ENCODE peak calls at places on chromosome 4, in four cellular contexts. One of them, this sample, is unnamed.
A peak's percentile ranks its signal among the peaks of the same experiment; 100 is the strongest.

GRCh38 chr4:168388890-168389289 is 70.3 kb upstream of the DDX60 start:
- DNase-seq in BJ: no peak
- DNase-seq in mammary epithelial cell: peak; percentile 80
- DNase-seq in pancreas: no peak
- DNase-seq in this sample: no peak

GRCh38 chr4:169619518-169619957 is 840 bp upstream of the CLCN3 start:
- DNase-seq in BJ: no peak
- DNase-seq in mammary epithelial cell: peak; percentile 73
- DNase-seq in pancreas: peak; percentile 57
- DNase-seq in this sample: no peak

GRCh38 chr4:165514739-165515138 is 135.9 kb downstream of the CPE start:
- DNase-seq in mammary epithelial cell: no peak
- DNase-seq in BJ: no peak
- DNase-seq in pancreas: no peak
- DNase-seq in this sample: no peak

GRCh38 chr4:39976945-39977488 is 694 bp downstream of the PDS5A start:
- DNase-seq in pancreas: peak; percentile 26
- DNase-seq in BJ: no peak
- DNase-seq in mammary epithelial cell: peak; percentile 39
- DNase-seq in this sample: no peak

GRCh38 chr4:87559090-87559837 is 30.1 kb upstream of the SPARCL1 start:
- DNase-seq in BJ: no peak
- DNase-seq in mammary epithelial cell: no peak
- DNase-seq in pancreas: no peak
- DNase-seq in this sample: no peak

GRCh38 chr4:177239475-177239874 is 70.2 kb upstream of the NEIL3 start:
- DNase-seq in mammary epithelial cell: no peak
- DNase-seq in BJ: no peak
- DNase-seq in pancreas: no peak
- DNase-seq in this sample: no peak

GRCh38 chr4:103853627-103854026 is 133.8 kb upstream of the TACR3 start:
- DNase-seq in BJ: no peak
- DNase-seq in mammary epithelial cell: no peak
- DNase-seq in pancreas: no peak
- DNase-seq in this sample: no peak

GRCh38 chr4:155122382-155122781 is 86.1 kb upstream of the NPY2R start:
- DNase-seq in pancreas: no peak
- DNase-seq in BJ: no peak
- DNase-seq in mammary epithelial cell: no peak
- DNase-seq in this sample: no peak

GRCh38 chr4:181150173-181150572 is 1093.0 kb upstream of the TENM3 start:
- DNase-seq in BJ: no peak
- DNase-seq in mammary epithelial cell: no peak
- DNase-seq in pancreas: no peak
- DNase-seq in this sample: no peak

GRCh38 chr4:92305148-92305877 is 1.5 kb downstream of the GRID2 start:
- DNase-seq in mammary epithelial cell: peak; percentile 29
- DNase-seq in BJ: no peak
- DNase-seq in pancreas: peak; percentile 21
- DNase-seq in this sample: no peak

GRCh38 chr4:186068581-186069402 is at the start of gene TLR3:
- DNase-seq in mammary epithelial cell: peak; percentile 42
- DNase-seq in pancreas: no peak
- DNase-seq in BJ: no peak
- DNase-seq in this sample: no peak

GRCh38 chr4:158261480-158261879 is 51.2 kb downstream of the TMEM144 start:
- DNase-seq in BJ: no peak
- DNase-seq in mammary epithelial cell: no peak
- DNase-seq in pancreas: no peak
- DNase-seq in this sample: no peak

GRCh38 chr4:158254328-158254727 is 44.0 kb downstream of the TMEM144 start:
- DNase-seq in pancreas: no peak
- DNase-seq in BJ: no peak
- DNase-seq in mammary epithelial cell: no peak
- DNase-seq in this sample: no peak

GRCh38 chr4:158255727-158256324 is 45.5 kb downstream of the TMEM144 start:
- DNase-seq in pancreas: no peak
- DNase-seq in mammary epithelial cell: peak; percentile 27
- DNase-seq in BJ: no peak
- DNase-seq in this sample: peak; percentile 15

DNA sequence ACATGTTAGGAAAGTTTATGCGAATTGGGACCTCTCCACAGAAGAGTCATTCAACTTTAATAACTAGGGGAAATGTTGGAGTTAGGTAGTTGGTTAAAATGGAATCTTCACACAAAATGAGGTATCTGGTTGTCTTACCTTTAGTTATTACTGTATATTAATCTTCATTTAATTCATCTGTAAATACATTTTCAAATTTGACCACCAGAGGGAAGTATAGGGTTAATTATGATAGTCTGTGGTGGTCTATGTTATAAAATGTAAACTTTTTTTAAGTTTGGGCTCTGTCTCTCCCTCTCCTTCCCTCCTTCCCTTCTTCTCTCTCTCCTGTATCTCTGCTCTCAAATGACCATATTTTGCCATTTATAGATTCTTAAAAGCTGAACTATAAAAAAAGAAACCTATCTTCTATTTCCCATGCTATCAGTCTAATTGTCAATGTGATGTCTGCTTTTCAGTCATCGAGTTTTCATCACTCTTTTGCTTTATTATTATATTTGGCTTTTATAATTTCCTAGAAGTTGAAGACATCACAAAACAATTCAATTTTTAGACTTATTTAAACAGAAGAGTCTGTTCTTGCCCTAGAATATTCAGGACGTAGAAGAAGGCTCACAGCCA is 49.8 kb downstream of the TMEM144 start:
- DNase-seq in pancreas: no peak
- DNase-seq in BJ: no peak
- DNase-seq in mammary epithelial cell: peak; percentile 11
- DNase-seq in this sample: no peak
- TF ChIP-seq CTCF in pancreas: no peak
- TF ChIP-seq CTCF in BJ: peak; percentile 17
- TF ChIP-seq CTCF in mammary epithelial cell: peak; percentile 39
- TF ChIP-seq CTCF in this sample: peak; percentile 24

GRCh38 chr4:107094976-107095375 is 58.9 kb upstream of the DKK2 start:
- DNase-seq in pancreas: no peak
- DNase-seq in mammary epithelial cell: no peak
- DNase-seq in BJ: no peak
- DNase-seq in this sample: no peak

GRCh38 chr4:107098403-107098802 is 62.3 kb upstream of the DKK2 start:
- DNase-seq in pancreas: no peak
- DNase-seq in BJ: no peak
- DNase-seq in mammary epithelial cell: no peak
- DNase-seq in this sample: no peak

GRCh38 chr4:107094332-107094731 is 58.2 kb upstream of the DKK2 start:
- DNase-seq in mammary epithelial cell: peak; percentile 11
- DNase-seq in pancreas: no peak
- DNase-seq in BJ: no peak
- DNase-seq in this sample: peak; percentile 5
- TF ChIP-seq CTCF in mammary epithelial cell: peak; percentile 67
- TF ChIP-seq CTCF in pancreas: no peak
- TF ChIP-seq CTCF in BJ: peak; percentile 54
- TF ChIP-seq CTCF in this sample: peak; percentile 57

DNA sequence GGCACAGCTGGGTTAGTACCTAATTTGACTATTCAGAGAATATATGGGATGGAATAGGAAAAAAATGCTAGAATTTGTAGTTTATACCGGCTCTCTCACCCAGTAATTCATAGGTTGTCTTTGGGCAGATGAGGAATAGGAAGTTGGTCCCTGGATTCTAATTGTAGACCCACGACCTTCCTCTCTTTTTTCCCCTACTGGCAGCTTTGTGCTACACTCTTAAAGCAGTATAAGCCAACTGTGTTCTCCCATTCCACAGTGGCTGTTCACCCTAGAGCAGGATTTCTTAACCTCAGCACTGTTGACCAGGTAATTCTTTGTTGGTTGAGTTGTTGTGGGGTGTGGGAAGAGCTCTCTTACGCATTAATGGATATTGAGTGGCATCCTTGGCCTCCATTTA is 92.9 kb downstream of the FNIP2 start:
- DNase-seq in mammary epithelial cell: no peak
- DNase-seq in pancreas: no peak
- DNase-seq in BJ: no peak
- DNase-seq in this sample: no peak
- TF ChIP-seq CTCF in mammary epithelial cell: no peak
- TF ChIP-seq CTCF in pancreas: no peak
- TF ChIP-seq CTCF in BJ: no peak
- TF ChIP-seq CTCF in this sample: no peak

GRCh38 chr4:171186700-171187099 is 626.5 kb upstream of the GALNTL6 start:
- DNase-seq in pancreas: peak; percentile 21
- DNase-seq in BJ: no peak
- DNase-seq in mammary epithelial cell: no peak
- DNase-seq in this sample: no peak
- TF ChIP-seq CTCF in pancreas: no peak
- TF ChIP-seq CTCF in BJ: no peak
- TF ChIP-seq CTCF in mammary epithelial cell: peak; percentile 8
- TF ChIP-seq CTCF in this sample: no peak

This sample was measured in AG09319.